ENCODE peak calls at places on chromosome 20, in seven cellular contexts. U is left lung, I is fibroblast of mammary gland, M is fibroblast of lung, R is thoracic aorta, F is fibroblast of villous mesenchyme, A is BE2C. N is an unnamed sample.
A peak's percentile ranks its signal among the peaks of the same experiment; 100 is the strongest.

GRCh38 chr20:44910690-44911262 is 916 bp downstream of the PABPC1L start:
- DNase-seq in A (no peak), I (no peak), U (no peak), M (no peak), R (no peak), F (no peak), N (no peak)

GRCh38 chr20:19566226-19566960 is 191.7 kb upstream of the RIN2 start:
- DNase-seq in I (peak; percentile 7), M (peak; percentile 6), R (no peak), U (no peak), A (no peak), F (peak; percentile 28), N (no peak)

GRCh38 chr20:1336699-1337387 is 7.9 kb upstream of the SDCBP2 start:
- DNase-seq in U (peak; percentile 89), I (no peak), F (no peak), R (no peak), M (peak; percentile 57), A (no peak), N (no peak)

GRCh38 chr20:41179961-41180360 is 42.6 kb downstream of the PLCG1 start:
- DNase-seq in R (no peak), M (no peak), F (no peak), A (no peak), U (no peak), I (no peak), N (no peak)

GRCh38 chr20:35618372-35619131 is 2.9 kb downstream of the SPAG4 start:
- DNase-seq in R (no peak), F (peak; percentile 16), I (peak; percentile 23), M (peak; percentile 23), U (peak; percentile 81), A (peak; percentile 31), N (no peak)

GRCh38 chr20:37323985-37324384 is 22.0 kb upstream of the SRC start:
- DNase-seq in I (peak; percentile 82), F (peak; percentile 66), R (no peak), M (peak; percentile 88), A (no peak), U (no peak), N (no peak)

GRCh38 chr20:18263723-18264122 is 24.6 kb upstream of the ZNF133 start:
- DNase-seq in A (no peak), R (no peak), M (peak; percentile 11), U (no peak), F (no peak), I (peak; percentile 5), N (no peak)

GRCh38 chr20:641516-641913 is 11.5 kb downstream of the SRXN1 start:
- DNase-seq in M (no peak), F (no peak), I (no peak), U (no peak), A (peak; percentile 47), R (no peak), N (peak; percentile 73)

GRCh38 chr20:8152183-8152582 is 20.1 kb downstream of the PLCB1 start:
- DNase-seq in R (no peak), I (peak; percentile 74), M (peak; percentile 82), F (peak; percentile 42), A (no peak), U (no peak), N (no peak)

GRCh38 chr20:63580796-63581461 is 6.9 kb upstream of the HELZ2 start:
- DNase-seq in A (peak; percentile 52), F (peak; percentile 46), I (peak; percentile 60), U (no peak), M (peak; percentile 41), R (no peak), N (peak; percentile 51)
- TF ChIP-seq CTCF in A (peak; percentile 56), F (peak; percentile 53), I (peak; percentile 47), U (no peak), M (peak; percentile 44), R (no peak), N (no peak)

GRCh38 chr20:2397595-2398145 is 17.0 kb downstream of the TGM6 start:
- DNase-seq in M (no peak), F (no peak), U (no peak), A (no peak), R (no peak), I (no peak), N (no peak)
- TF ChIP-seq CTCF in M (no peak), F (no peak), U (no peak), A (peak; percentile 20), R (no peak), I (no peak), N (peak; percentile 17)

GRCh38 chr20:3767434-3768341 is at the start of gene ADISSP:
- DNase-seq in A (peak; percentile 100), M (peak; percentile 96), I (peak; percentile 96), F (peak; percentile 98), U (peak; percentile 100), R (peak; percentile 93), N (peak; percentile 99)
- TF ChIP-seq CTCF in A (peak; percentile 15), M (peak; percentile 17), I (no peak), F (peak; percentile 6), U (no peak), R (no peak), N (no peak)

GRCh38 chr20:55415567-55416142 is 589.7 kb downstream of the CBLN4 start:
- DNase-seq in M (peak; percentile 1), A (no peak), R (no peak), I (peak; percentile 12), F (peak; percentile 3), U (no peak), N (no peak)
- TF ChIP-seq CTCF in M (no peak), A (peak; percentile 58), R (peak; percentile 29), I (peak; percentile 34), F (no peak), U (no peak), N (no peak)

DNA sequence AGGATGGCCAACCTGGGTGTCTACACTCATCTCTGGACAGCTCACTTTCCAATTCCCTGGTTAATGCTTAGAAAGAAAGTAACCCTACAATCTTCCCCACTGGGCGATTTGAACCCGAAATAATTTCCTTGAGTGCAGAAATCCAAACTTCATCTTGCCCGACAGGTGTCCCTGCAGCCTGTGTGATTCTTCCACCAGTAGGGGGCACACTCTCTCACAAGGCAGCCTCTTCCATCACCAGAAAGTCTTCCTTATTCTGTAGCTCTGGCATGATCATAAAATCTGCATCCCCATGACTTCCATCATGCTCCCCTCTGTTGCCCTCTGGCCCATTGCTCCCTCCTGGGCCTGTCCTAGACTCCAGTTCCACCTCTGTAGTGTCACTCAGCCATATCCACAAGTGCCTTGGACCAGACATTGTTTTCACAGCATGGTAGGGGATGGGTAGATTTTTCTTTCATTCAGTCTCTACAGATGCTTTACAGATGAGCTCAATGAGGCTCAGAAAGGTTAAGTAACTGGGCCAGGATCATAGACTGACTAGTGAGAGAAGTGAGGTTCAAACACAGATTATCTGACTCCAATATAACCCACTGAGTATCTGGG is 170.4 kb upstream of the SPTLC3 start:
- DNase-seq in M (no peak), I (no peak), F (no peak), R (no peak), U (no peak), A (no peak), N (no peak)
- TF ChIP-seq CTCF in M (no peak), I (no peak), F (peak; percentile 46), R (no peak), U (peak; percentile 20), A (peak; percentile 33), N (peak; percentile 49)

GRCh38 chr20:32649697-32650471 is 23.9 kb downstream of the C20orf203 start:
- DNase-seq in M (no peak), U (peak; percentile 47), R (no peak), F (no peak), I (no peak), A (no peak), N (no peak)

GRCh38 chr20:32652739-32653526 is 20.8 kb downstream of the C20orf203 start:
- DNase-seq in I (peak; percentile 67), F (peak; percentile 81), U (peak; percentile 94), M (peak; percentile 58), R (peak; percentile 37), A (peak; percentile 91), N (peak; percentile 99)

GRCh38 chr20:32650545-32650944 is 23.2 kb downstream of the C20orf203 start:
- DNase-seq in U (peak; percentile 54), I (no peak), F (no peak), M (no peak), R (no peak), A (no peak), N (no peak)

GRCh38 chr20:32648761-32649615 is 24.8 kb downstream of the C20orf203 start:
- DNase-seq in R (no peak), I (peak; percentile 23), M (no peak), F (no peak), U (peak; percentile 22), A (no peak), N (no peak)

GRCh38 chr20:32651537-32651936 is 22.2 kb downstream of the C20orf203 start:
- DNase-seq in F (no peak), U (peak; percentile 6), M (no peak), A (no peak), I (no peak), R (no peak), N (no peak)
- TF ChIP-seq CTCF in F (no peak), U (no peak), M (no peak), A (no peak), I (no peak), R (no peak), N (no peak)